ENCODE peak calls at places on chromosomes 13 and 19, in eight cellular contexts. P, J, E, V, Z, O, W and N are unnamed samples.
A peak's percentile ranks its signal among the peaks of the same experiment; 100 is the strongest.

GRCh38 chr13:38002596-38002995 is 133.0 kb upstream of the TRPC4 start:
- DNase-seq in J (no peak), W (no peak), O (no peak), P (no peak), Z (no peak), V (no peak), E (no peak), N (no peak)

GRCh38 chr19:782195-783043 is 14.8 kb upstream of the PTBP1 start:
- DNase-seq in W (no peak), O (no peak), E (peak; percentile 88), V (no peak), J (no peak), P (no peak), Z (no peak), N (no peak)

GRCh38 chr19:38057954-38058690 is 151.1 kb downstream of the SIPA1L3 start:
- DNase-seq in E (no peak), V (no peak), P (no peak), J (no peak), Z (peak; percentile 64), W (peak; percentile 81), O (no peak), N (no peak)

GRCh38 chr13:107348471-107348870 is 780.5 kb upstream of the ARGLU1 start:
- DNase-seq in E (no peak), P (no peak), Z (no peak), O (peak; percentile 7), J (no peak), V (no peak), W (no peak), N (no peak)

GRCh38 chr19:58544591-58545285 is 874 bp downstream of the TRIM28 start:
- DNase-seq in W (no peak), Z (no peak), E (no peak), V (no peak), O (no peak), J (no peak), P (peak; percentile 69), N (peak; percentile 24)

GRCh38 chr19:13037161-13037560 is 41.9 kb downstream of the NFIX start:
- DNase-seq in E (peak; percentile 95), P (no peak), O (peak; percentile 27), W (no peak), V (no peak), Z (no peak), J (no peak), N (peak; percentile 79)

GRCh38 chr13:50594276-50594970 is 249.1 kb downstream of the DLEU7 start:
- DNase-seq in E (no peak), P (no peak), Z (peak; percentile 40), J (no peak), V (peak; percentile 6), W (peak; percentile 36), O (peak; percentile 85), N (no peak)

GRCh38 chr19:50198431-50199253 is 4.8 kb upstream of the MYH14 start:
- DNase-seq in E (no peak), W (no peak), V (peak; percentile 53), Z (no peak), J (no peak), P (no peak), O (no peak), N (no peak)

GRCh38 chr13:35388456-35388855 is 88.0 kb downstream of the MAB21L1 start:
- DNase-seq in E (no peak), Z (no peak), O (no peak), W (no peak), J (no peak), V (no peak), P (no peak), N (no peak)

GRCh38 chr19:36257512-36257876 is 42.6 kb downstream of the ZNF146 start:
- DNase-seq in J (no peak), V (no peak), Z (no peak), P (no peak), O (no peak), W (no peak), E (no peak), N (no peak)

GRCh38 chr13:36275190-36276002 is 22.2 kb downstream of the CCDC169 start:
- DNase-seq in J (no peak), O (peak; percentile 66), W (peak; percentile 32), V (peak; percentile 68), E (peak; percentile 51), P (no peak), Z (no peak), N (peak; percentile 40)

GRCh38 chr19:3375221-3376088 is 9.1 kb downstream of the NFIC start:
- DNase-seq in P (no peak), Z (peak; percentile 65), O (no peak), V (peak; percentile 86), J (peak; percentile 64), W (no peak), E (peak; percentile 71), N (no peak)

GRCh38 chr19:590396-590745 is 690 bp downstream of the HCN2 start:
- DNase-seq in J (no peak), Z (no peak), O (no peak), E (peak; percentile 40), V (no peak), P (no peak), W (no peak), N (no peak)

GRCh38 chr13:20969182-20969581 is 66.6 kb upstream of the XPO4 start:
- DNase-seq in W (no peak), Z (no peak), J (no peak), P (no peak), V (no peak), O (no peak), E (peak; percentile 62), N (no peak)

GRCh38 chr13:21458816-21459701 is at the start of gene ZDHHC20:
- DNase-seq in W (peak; percentile 11), P (peak; percentile 89), O (peak; percentile 87), Z (peak; percentile 94), E (peak; percentile 82), V (peak; percentile 86), J (peak; percentile 33), N (peak; percentile 65)

GRCh38 chr19:14826006-14826405 is 9.0 kb downstream of the OR7A5 start:
- DNase-seq in V (no peak), O (no peak), E (no peak), W (no peak), J (no peak), P (no peak), Z (no peak), N (no peak)

GRCh38 chr19:16400911-16401675 is 70.7 kb downstream of the EPS15L1 start:
- DNase-seq in O (no peak), J (no peak), W (no peak), V (peak; percentile 53), P (no peak), Z (no peak), E (no peak), N (no peak)

GRCh38 chr19:10976200-10976892 is 15.5 kb downstream of the SMARCA4 start:
- DNase-seq in J (no peak), E (no peak), V (no peak), W (no peak), Z (no peak), O (no peak), P (no peak), N (no peak)

GRCh38 chr13:19646062-19646461 is 12.6 kb downstream of the MPHOSPH8 start:
- DNase-seq in J (no peak), Z (no peak), V (no peak), W (no peak), O (no peak), P (no peak), E (no peak), N (no peak)

GRCh38 chr13:42075517-42075916 is 27.1 kb downstream of the DGKH start:
- DNase-seq in W (no peak), Z (no peak), E (no peak), O (no peak), J (no peak), V (no peak), P (no peak), N (no peak)

GRCh38 chr19:18428837-18429674 is 8.9 kb downstream of the ISYNA1 start:
- DNase-seq in V (no peak), P (peak; percentile 68), Z (peak; percentile 77), W (no peak), O (peak; percentile 95), E (peak; percentile 86), J (peak; percentile 35), N (no peak)

GRCh38 chr13:102726430-102726829 is 31.6 kb upstream of the METTL21C start:
- DNase-seq in J (no peak), V (no peak), Z (no peak), P (no peak), W (no peak), E (no peak), O (peak; percentile 32), N (no peak)

GRCh38 chr13:40484101-40484800 is 182.2 kb downstream of the FOXO1 start:
- DNase-seq in O (no peak), J (no peak), V (no peak), P (no peak), Z (no peak), W (no peak), E (no peak), N (no peak)

GRCh38 chr19:45172173-45172572 is 5.9 kb downstream of the TRAPPC6A start:
- DNase-seq in W (no peak), J (no peak), O (no peak), E (no peak), P (no peak), V (no peak), Z (no peak), N (no peak)

GRCh38 chr13:26485786-26486185 is 71.7 kb upstream of the WASF3 start:
- DNase-seq in O (no peak), E (no peak), V (peak; percentile 37), W (no peak), J (peak; percentile 34), Z (no peak), P (no peak), N (no peak)

GRCh38 chr13:19090495-19090894 is 91.1 kb downstream of the TUBA3C start:
- DNase-seq in V (no peak), Z (no peak), E (no peak), O (no peak), P (no peak), J (no peak), W (no peak), N (no peak)